ENCODE peak calls at places on chromosome 14, in five cellular contexts. P is RPMI7951, U is HCT116, N is globus pallidus, Z is NCI-H460. I is an unnamed sample.

GRCh38 chr14:54127526-54127925 is 170.9 kb upstream of the BMP4 start:
- DNase-seq in P (peak; percentile 68), U (no peak), N (no peak), Z (no peak), I (no peak)

GRCh38 chr14:92510972-92511371 is 2.6 kb upstream of the RIN3 start:
- DNase-seq in P (no peak), U (peak; percentile 51), N (no peak), Z (no peak), I (no peak)

GRCh38 chr14:93047661-93048060 is 68.1 kb downstream of the ITPK1 start:
- DNase-seq in P (no peak), U (no peak), N (no peak), Z (no peak), I (no peak)

GRCh38 chr14:99730876-99731351 is 46.8 kb downstream of the CYP46A1 start:
- DNase-seq in P (no peak), U (no peak), N (no peak), Z (no peak), I (no peak)

GRCh38 chr14:94681300-94682060 is 69.3 kb downstream of the SERPINA3 start:
- DNase-seq in P (peak; percentile 57), U (peak; percentile 74), N (no peak), Z (peak; percentile 38), I (peak; percentile 61)

GRCh38 chr14:95117937-95118726 is 39.2 kb downstream of the DICER1 start:
- DNase-seq in P (no peak), U (no peak), N (no peak), Z (no peak), I (no peak)

GRCh38 chr14:85531594-85532391 is 1.8 kb downstream of the FLRT2 start:
- DNase-seq in P (peak; percentile 86), U (no peak), N (peak; percentile 16), Z (peak; percentile 62), I (peak; percentile 37)

GRCh38 chr14:79337761-79338160 is 873.5 kb downstream of the DIO2 start:
- DNase-seq in P (no peak), U (no peak), N (no peak), Z (no peak), I (no peak)

GRCh38 chr14:95211721-95212504 is 54.6 kb upstream of the DICER1 start:
- DNase-seq in P (no peak), U (no peak), N (no peak), Z (no peak), I (no peak)

GRCh38 chr14:23077962-23078361 is 17.0 kb downstream of the ACIN1 start:
- DNase-seq in P (no peak), U (no peak), N (no peak), Z (no peak), I (no peak)

GRCh38 chr14:52640137-52640536 is 55.2 kb downstream of the ERO1A start:
- DNase-seq in P (no peak), U (no peak), N (no peak), Z (no peak), I (no peak)

GRCh38 chr14:71348394-71348793 is 441.1 kb downstream of the PCNX1 start:
- DNase-seq in P (no peak), U (no peak), N (no peak), Z (no peak), I (no peak)

GRCh38 chr14:102200690-102201368 is 61.1 kb downstream of the WDR20 start:
- DNase-seq in P (no peak), U (no peak), N (no peak), Z (no peak), I (no peak)

GRCh38 chr14:46034305-46034704 is 617.3 kb downstream of the RPL10L start:
- DNase-seq in P (no peak), U (no peak), N (no peak), Z (no peak), I (no peak)

GRCh38 chr14:77276295-77276935 is 5.4 kb upstream of the NGB start:
- DNase-seq in P (no peak), U (no peak), N (no peak), Z (no peak), I (no peak)

GRCh38 chr14:21072781-21073339 is 2.8 kb downstream of the ARHGEF40 start:
- DNase-seq in P (no peak), U (no peak), N (no peak), Z (no peak), I (no peak)

GRCh38 chr14:59268011-59268410 is 79.5 kb downstream of the DAAM1 start:
- DNase-seq in P (peak; percentile 40), U (no peak), N (no peak), Z (peak; percentile 9), I (no peak)

GRCh38 chr14:75752086-75752485 is 91.0 kb downstream of the TTLL5 start:
- DNase-seq in P (no peak), U (no peak), N (no peak), Z (no peak), I (no peak)

GRCh38 chr14:91390165-91390778 is 27.3 kb downstream of the CCDC88C start:
- DNase-seq in P (no peak), U (no peak), N (no peak), Z (no peak), I (no peak)

GRCh38 chr14:49861581-49861922 is 9.0 kb upstream of the NEMF start:
- DNase-seq in P (peak; percentile 83), U (no peak), N (peak; percentile 63), Z (peak; percentile 35), I (no peak)

I was measured in HTR-8/SVneo.